ENCODE peak calls at places on chromosomes 1 and 21, in nine cellular contexts. F, M, X, N, R, J, Q, B and Z are unnamed samples.

GRCh38 chr1:154502742-154503111 is 515 bp upstream of the SHE start:
- DNase-seq in J (no peak), R (peak; percentile 6), Q (no peak), M (no peak), N (no peak), F (peak; percentile 73), B (no peak), X (no peak), Z (no peak)

GRCh38 chr21:26115346-26115745 is 55.2 kb downstream of the APP start:
- DNase-seq in R (no peak), N (no peak), F (peak; percentile 40), M (no peak), B (no peak), J (no peak), Q (no peak), X (peak; percentile 97), Z (peak; percentile 85)

GRCh38 chr1:45265244-45265643 is 58.8 kb upstream of the ZSWIM5 start:
- DNase-seq in F (no peak), J (no peak), Q (no peak), X (no peak), M (no peak), R (no peak), N (no peak), B (no peak), Z (no peak)

GRCh38 chr1:214568328-214568727 is 16.9 kb upstream of the PTPN14 start:
- DNase-seq in F (no peak), Q (no peak), M (no peak), R (no peak), B (no peak), J (no peak), X (no peak), N (no peak), Z (no peak)

GRCh38 chr1:90963236-90963635 is 58.6 kb downstream of the ZNF644 start:
- DNase-seq in F (no peak), X (no peak), Q (no peak), B (no peak), M (no peak), N (no peak), R (no peak), J (no peak), Z (no peak)

GRCh38 chr1:39326836-39327235 is 122.3 kb downstream of the MACF1 start:
- DNase-seq in Q (no peak), F (no peak), X (no peak), J (no peak), B (no peak), M (no peak), N (no peak), R (no peak), Z (no peak)

GRCh38 chr1:1899266-1899966 is 8.5 kb upstream of the GNB1 start:
- DNase-seq in R (no peak), B (no peak), J (no peak), F (no peak), N (no peak), X (no peak), M (no peak), Q (no peak), Z (peak; percentile 46)

GRCh38 chr1:197399691-197400521 is 131.9 kb downstream of the CRB1 start:
- DNase-seq in M (no peak), Q (no peak), J (peak; percentile 66), F (no peak), R (no peak), N (no peak), B (no peak), X (peak; percentile 44), Z (peak; percentile 27)

GRCh38 chr1:245874942-245875580 is 632.0 kb downstream of the SMYD3 start:
- DNase-seq in F (no peak), N (no peak), Q (peak; percentile 90), M (peak; percentile 76), R (peak; percentile 27), X (peak; percentile 86), J (peak; percentile 59), B (no peak), Z (peak; percentile 30)

GRCh38 chr21:21159253-21159899 is 161.2 kb downstream of the NCAM2 start:
- DNase-seq in X (peak; percentile 9), J (no peak), N (no peak), M (no peak), B (no peak), Q (no peak), R (no peak), F (no peak), Z (no peak)

GRCh38 chr1:22329171-22329540 is 122.5 kb upstream of the ZBTB40 start:
- DNase-seq in X (no peak), F (no peak), R (no peak), J (no peak), B (no peak), N (no peak), M (no peak), Q (no peak), Z (no peak)